ENCODE peak calls at places on chromosome 19, in five cellular contexts. One of them, this sample, is unnamed.

GRCh38 chr19:35932291-35932936 is 3.8 kb upstream of the LRFN3 start:
- DNase-seq in stimulated activated CD4-positive, alpha-beta T cell treated with anti-CD3 and anti-CD28 coated beads, Interleukin-12 subunit alpha, Interleukin-12 subunit beta, amount 100 ng/mL, for 48 hours: no peak
- DNase-seq in astrocyte of the spinal cord: no peak
- DNase-seq in COR-L47: no peak
- DNase-seq in mucosa of descending colon: peak; percentile 14
- DNase-seq in this sample: no peak

GRCh38 chr19:12983091-12983490 is 12.2 kb upstream of the NFIX start:
- DNase-seq in mucosa of descending colon: no peak
- DNase-seq in stimulated activated CD4-positive, alpha-beta T cell treated with anti-CD3 and anti-CD28 coated beads, Interleukin-12 subunit alpha, Interleukin-12 subunit beta, amount 100 ng/mL, for 48 hours: no peak
- DNase-seq in astrocyte of the spinal cord: no peak
- DNase-seq in COR-L47: no peak
- DNase-seq in this sample: no peak

GRCh38 chr19:49106648-49107135 is 7.5 kb upstream of the LIN7B start:
- DNase-seq in mucosa of descending colon: no peak
- DNase-seq in astrocyte of the spinal cord: peak; percentile 37
- DNase-seq in COR-L47: peak; percentile 9
- DNase-seq in stimulated activated CD4-positive, alpha-beta T cell treated with anti-CD3 and anti-CD28 coated beads, Interleukin-12 subunit alpha, Interleukin-12 subunit beta, amount 100 ng/mL, for 48 hours: peak; percentile 58
- DNase-seq in this sample: peak; percentile 67

GRCh38 chr19:47716270-47716937 is 3.2 kb downstream of the EHD2 start:
- DNase-seq in stimulated activated CD4-positive, alpha-beta T cell treated with anti-CD3 and anti-CD28 coated beads, Interleukin-12 subunit alpha, Interleukin-12 subunit beta, amount 100 ng/mL, for 48 hours: no peak
- DNase-seq in COR-L47: no peak
- DNase-seq in mucosa of descending colon: peak; percentile 46
- DNase-seq in astrocyte of the spinal cord: no peak
- DNase-seq in this sample: no peak

GRCh38 chr19:36106441-36106840 is 4.5 kb upstream of the OVOL3 start:
- DNase-seq in mucosa of descending colon: no peak
- DNase-seq in stimulated activated CD4-positive, alpha-beta T cell treated with anti-CD3 and anti-CD28 coated beads, Interleukin-12 subunit alpha, Interleukin-12 subunit beta, amount 100 ng/mL, for 48 hours: no peak
- DNase-seq in astrocyte of the spinal cord: no peak
- DNase-seq in COR-L47: no peak
- DNase-seq in this sample: no peak

GRCh38 chr19:48965033-48965805 is at the start of gene FTL:
- DNase-seq in mucosa of descending colon: peak; percentile 99
- DNase-seq in stimulated activated CD4-positive, alpha-beta T cell treated with anti-CD3 and anti-CD28 coated beads, Interleukin-12 subunit alpha, Interleukin-12 subunit beta, amount 100 ng/mL, for 48 hours: peak; percentile 84
- DNase-seq in astrocyte of the spinal cord: peak; percentile 95
- DNase-seq in COR-L47: peak; percentile 94
- DNase-seq in this sample: peak; percentile 99

GRCh38 chr19:58475714-58476497 is at the start of gene ZNF446:
- DNase-seq in COR-L47: peak; percentile 95
- DNase-seq in stimulated activated CD4-positive, alpha-beta T cell treated with anti-CD3 and anti-CD28 coated beads, Interleukin-12 subunit alpha, Interleukin-12 subunit beta, amount 100 ng/mL, for 48 hours: peak; percentile 93
- DNase-seq in astrocyte of the spinal cord: peak; percentile 98
- DNase-seq in mucosa of descending colon: peak; percentile 97
- DNase-seq in this sample: peak; percentile 97

GRCh38 chr19:45607071-45608029 is 5.3 kb upstream of the GPR4 start:
- DNase-seq in astrocyte of the spinal cord: peak; percentile 57
- DNase-seq in COR-L47: peak; percentile 34
- DNase-seq in mucosa of descending colon: peak; percentile 70
- DNase-seq in stimulated activated CD4-positive, alpha-beta T cell treated with anti-CD3 and anti-CD28 coated beads, Interleukin-12 subunit alpha, Interleukin-12 subunit beta, amount 100 ng/mL, for 48 hours: peak; percentile 41
- DNase-seq in this sample: peak; percentile 91

GRCh38 chr19:7257148-7258041 is 36.8 kb downstream of the INSR start:
- DNase-seq in stimulated activated CD4-positive, alpha-beta T cell treated with anti-CD3 and anti-CD28 coated beads, Interleukin-12 subunit alpha, Interleukin-12 subunit beta, amount 100 ng/mL, for 48 hours: no peak
- DNase-seq in astrocyte of the spinal cord: no peak
- DNase-seq in mucosa of descending colon: no peak
- DNase-seq in COR-L47: no peak
- DNase-seq in this sample: peak; percentile 91

GRCh38 chr19:9836021-9836420 is 903 bp downstream of the PIN1 start:
- DNase-seq in astrocyte of the spinal cord: peak; percentile 22
- DNase-seq in COR-L47: peak; percentile 28
- DNase-seq in stimulated activated CD4-positive, alpha-beta T cell treated with anti-CD3 and anti-CD28 coated beads, Interleukin-12 subunit alpha, Interleukin-12 subunit beta, amount 100 ng/mL, for 48 hours: no peak
- DNase-seq in mucosa of descending colon: no peak
- DNase-seq in this sample: no peak

GRCh38 chr19:531753-532571 is at the start of gene CDC34:
- DNase-seq in astrocyte of the spinal cord: no peak
- DNase-seq in mucosa of descending colon: peak; percentile 61
- DNase-seq in stimulated activated CD4-positive, alpha-beta T cell treated with anti-CD3 and anti-CD28 coated beads, Interleukin-12 subunit alpha, Interleukin-12 subunit beta, amount 100 ng/mL, for 48 hours: no peak
- DNase-seq in COR-L47: no peak
- DNase-seq in this sample: peak; percentile 59

GRCh38 chr19:3275068-3275582 is 50.7 kb downstream of the CELF5 start:
- DNase-seq in mucosa of descending colon: no peak
- DNase-seq in astrocyte of the spinal cord: no peak
- DNase-seq in COR-L47: peak; percentile 67
- DNase-seq in stimulated activated CD4-positive, alpha-beta T cell treated with anti-CD3 and anti-CD28 coated beads, Interleukin-12 subunit alpha, Interleukin-12 subunit beta, amount 100 ng/mL, for 48 hours: peak; percentile 27
- DNase-seq in this sample: peak; percentile 59

GRCh38 chr19:30411714-30412113 is 39.5 kb downstream of the ZNF536 start:
- DNase-seq in COR-L47: no peak
- DNase-seq in mucosa of descending colon: no peak
- DNase-seq in stimulated activated CD4-positive, alpha-beta T cell treated with anti-CD3 and anti-CD28 coated beads, Interleukin-12 subunit alpha, Interleukin-12 subunit beta, amount 100 ng/mL, for 48 hours: no peak
- DNase-seq in astrocyte of the spinal cord: no peak
- DNase-seq in this sample: no peak

GRCh38 chr19:39199025-39199424 is 2.3 kb downstream of the NCCRP1 start:
- DNase-seq in mucosa of descending colon: no peak
- DNase-seq in stimulated activated CD4-positive, alpha-beta T cell treated with anti-CD3 and anti-CD28 coated beads, Interleukin-12 subunit alpha, Interleukin-12 subunit beta, amount 100 ng/mL, for 48 hours: no peak
- DNase-seq in COR-L47: no peak
- DNase-seq in astrocyte of the spinal cord: peak; percentile 17
- DNase-seq in this sample: peak; percentile 95

GRCh38 chr19:10230155-10230903 is 802 bp downstream of the S1PR2 start:
- DNase-seq in astrocyte of the spinal cord: no peak
- DNase-seq in COR-L47: no peak
- DNase-seq in mucosa of descending colon: peak; percentile 81
- DNase-seq in stimulated activated CD4-positive, alpha-beta T cell treated with anti-CD3 and anti-CD28 coated beads, Interleukin-12 subunit alpha, Interleukin-12 subunit beta, amount 100 ng/mL, for 48 hours: peak; percentile 22
- DNase-seq in this sample: peak; percentile 68

GRCh38 chr19:13463296-13463695 is 43.0 kb downstream of the CACNA1A start:
- DNase-seq in astrocyte of the spinal cord: peak; percentile 3
- DNase-seq in COR-L47: no peak
- DNase-seq in mucosa of descending colon: no peak
- DNase-seq in stimulated activated CD4-positive, alpha-beta T cell treated with anti-CD3 and anti-CD28 coated beads, Interleukin-12 subunit alpha, Interleukin-12 subunit beta, amount 100 ng/mL, for 48 hours: peak; percentile 1
- DNase-seq in this sample: no peak

GRCh38 chr19:29731331-29731850 is 16.3 kb upstream of the C19orf12 start:
- DNase-seq in astrocyte of the spinal cord: no peak
- DNase-seq in mucosa of descending colon: no peak
- DNase-seq in stimulated activated CD4-positive, alpha-beta T cell treated with anti-CD3 and anti-CD28 coated beads, Interleukin-12 subunit alpha, Interleukin-12 subunit beta, amount 100 ng/mL, for 48 hours: no peak
- DNase-seq in COR-L47: no peak
- DNase-seq in this sample: no peak

GRCh38 chr19:42021185-42021584 is 27.2 kb upstream of the ATP1A3 start:
- DNase-seq in stimulated activated CD4-positive, alpha-beta T cell treated with anti-CD3 and anti-CD28 coated beads, Interleukin-12 subunit alpha, Interleukin-12 subunit beta, amount 100 ng/mL, for 48 hours: no peak
- DNase-seq in COR-L47: no peak
- DNase-seq in astrocyte of the spinal cord: no peak
- DNase-seq in mucosa of descending colon: no peak
- DNase-seq in this sample: no peak

GRCh38 chr19:4967738-4968461 is 1.0 kb upstream of the KDM4B start:
- DNase-seq in mucosa of descending colon: no peak
- DNase-seq in COR-L47: no peak
- DNase-seq in stimulated activated CD4-positive, alpha-beta T cell treated with anti-CD3 and anti-CD28 coated beads, Interleukin-12 subunit alpha, Interleukin-12 subunit beta, amount 100 ng/mL, for 48 hours: no peak
- DNase-seq in astrocyte of the spinal cord: peak; percentile 30
- DNase-seq in this sample: no peak

GRCh38 chr19:23817519-23817918 is 58.8 kb upstream of the ZNF681 start:
- DNase-seq in stimulated activated CD4-positive, alpha-beta T cell treated with anti-CD3 and anti-CD28 coated beads, Interleukin-12 subunit alpha, Interleukin-12 subunit beta, amount 100 ng/mL, for 48 hours: peak; percentile 19
- DNase-seq in COR-L47: peak; percentile 15
- DNase-seq in astrocyte of the spinal cord: no peak
- DNase-seq in mucosa of descending colon: no peak
- DNase-seq in this sample: no peak

GRCh38 chr19:40617961-40618360 is 16.8 kb downstream of the LTBP4 start:
- DNase-seq in astrocyte of the spinal cord: no peak
- DNase-seq in COR-L47: no peak
- DNase-seq in stimulated activated CD4-positive, alpha-beta T cell treated with anti-CD3 and anti-CD28 coated beads, Interleukin-12 subunit alpha, Interleukin-12 subunit beta, amount 100 ng/mL, for 48 hours: no peak
- DNase-seq in mucosa of descending colon: no peak
- DNase-seq in this sample: no peak

GRCh38 chr19:53102701-53103140 is 501 bp downstream of the ZNF160 start:
- DNase-seq in COR-L47: no peak
- DNase-seq in astrocyte of the spinal cord: peak; percentile 32
- DNase-seq in mucosa of descending colon: peak; percentile 63
- DNase-seq in stimulated activated CD4-positive, alpha-beta T cell treated with anti-CD3 and anti-CD28 coated beads, Interleukin-12 subunit alpha, Interleukin-12 subunit beta, amount 100 ng/mL, for 48 hours: peak; percentile 5
- DNase-seq in this sample: peak; percentile 70

GRCh38 chr19:31268751-31269150 is 80.5 kb downstream of the TSHZ3 start:
- DNase-seq in astrocyte of the spinal cord: no peak
- DNase-seq in stimulated activated CD4-positive, alpha-beta T cell treated with anti-CD3 and anti-CD28 coated beads, Interleukin-12 subunit alpha, Interleukin-12 subunit beta, amount 100 ng/mL, for 48 hours: no peak
- DNase-seq in mucosa of descending colon: no peak
- DNase-seq in COR-L47: no peak
- DNase-seq in this sample: no peak

GRCh38 chr19:41718761-41719160 is 10.3 kb downstream of the CEACAM5 start:
- DNase-seq in astrocyte of the spinal cord: no peak
- DNase-seq in COR-L47: no peak
- DNase-seq in stimulated activated CD4-positive, alpha-beta T cell treated with anti-CD3 and anti-CD28 coated beads, Interleukin-12 subunit alpha, Interleukin-12 subunit beta, amount 100 ng/mL, for 48 hours: no peak
- DNase-seq in mucosa of descending colon: no peak
- DNase-seq in this sample: no peak

GRCh38 chr19:5828661-5829566 is 10.6 kb downstream of the FUT6 start:
- DNase-seq in astrocyte of the spinal cord: no peak
- DNase-seq in COR-L47: peak; percentile 79
- DNase-seq in mucosa of descending colon: no peak
- DNase-seq in stimulated activated CD4-positive, alpha-beta T cell treated with anti-CD3 and anti-CD28 coated beads, Interleukin-12 subunit alpha, Interleukin-12 subunit beta, amount 100 ng/mL, for 48 hours: peak; percentile 14
- DNase-seq in this sample: peak; percentile 51

GRCh38 chr19:46716013-46716671 is 772 bp downstream of the PRKD2 start:
- DNase-seq in astrocyte of the spinal cord: no peak
- DNase-seq in COR-L47: no peak
- DNase-seq in stimulated activated CD4-positive, alpha-beta T cell treated with anti-CD3 and anti-CD28 coated beads, Interleukin-12 subunit alpha, Interleukin-12 subunit beta, amount 100 ng/mL, for 48 hours: no peak
- DNase-seq in mucosa of descending colon: peak; percentile 71
- DNase-seq in this sample: no peak

GRCh38 chr19:38035515-38036495 is 128.8 kb downstream of the SIPA1L3 start:
- DNase-seq in stimulated activated CD4-positive, alpha-beta T cell treated with anti-CD3 and anti-CD28 coated beads, Interleukin-12 subunit alpha, Interleukin-12 subunit beta, amount 100 ng/mL, for 48 hours: no peak
- DNase-seq in astrocyte of the spinal cord: peak; percentile 55
- DNase-seq in mucosa of descending colon: no peak
- DNase-seq in COR-L47: no peak
- DNase-seq in this sample: no peak

GRCh38 chr19:33677745-33678426 is 56.1 kb downstream of the CHST8 start:
- DNase-seq in astrocyte of the spinal cord: no peak
- DNase-seq in mucosa of descending colon: no peak
- DNase-seq in COR-L47: no peak
- DNase-seq in stimulated activated CD4-positive, alpha-beta T cell treated with anti-CD3 and anti-CD28 coated beads, Interleukin-12 subunit alpha, Interleukin-12 subunit beta, amount 100 ng/mL, for 48 hours: no peak
- DNase-seq in this sample: no peak

GRCh38 chr19:3556978-3557460 is 367 bp downstream of the MFSD12 start:
- DNase-seq in COR-L47: peak; percentile 19
- DNase-seq in mucosa of descending colon: peak; percentile 77
- DNase-seq in stimulated activated CD4-positive, alpha-beta T cell treated with anti-CD3 and anti-CD28 coated beads, Interleukin-12 subunit alpha, Interleukin-12 subunit beta, amount 100 ng/mL, for 48 hours: no peak
- DNase-seq in astrocyte of the spinal cord: no peak
- DNase-seq in this sample: peak; percentile 79

GRCh38 chr19:15014579-15014978 is 34.7 kb upstream of the CASP14 start:
- DNase-seq in astrocyte of the spinal cord: no peak
- DNase-seq in stimulated activated CD4-positive, alpha-beta T cell treated with anti-CD3 and anti-CD28 coated beads, Interleukin-12 subunit alpha, Interleukin-12 subunit beta, amount 100 ng/mL, for 48 hours: no peak
- DNase-seq in mucosa of descending colon: no peak
- DNase-seq in COR-L47: no peak
- DNase-seq in this sample: no peak

GRCh38 chr19:35495107-35496064 is 5.1 kb upstream of the KRTDAP start:
- DNase-seq in mucosa of descending colon: peak; percentile 70
- DNase-seq in stimulated activated CD4-positive, alpha-beta T cell treated with anti-CD3 and anti-CD28 coated beads, Interleukin-12 subunit alpha, Interleukin-12 subunit beta, amount 100 ng/mL, for 48 hours: peak; percentile 70
- DNase-seq in COR-L47: peak; percentile 8
- DNase-seq in astrocyte of the spinal cord: peak; percentile 47
- DNase-seq in this sample: peak; percentile 73

GRCh38 chr19:17933414-17934129 is 757 bp downstream of the CCDC124 start:
- DNase-seq in mucosa of descending colon: no peak
- DNase-seq in COR-L47: no peak
- DNase-seq in astrocyte of the spinal cord: no peak
- DNase-seq in stimulated activated CD4-positive, alpha-beta T cell treated with anti-CD3 and anti-CD28 coated beads, Interleukin-12 subunit alpha, Interleukin-12 subunit beta, amount 100 ng/mL, for 48 hours: no peak
- DNase-seq in this sample: no peak

GRCh38 chr19:6587093-6587820 is 3.7 kb downstream of the CD70 start:
- DNase-seq in mucosa of descending colon: no peak
- DNase-seq in stimulated activated CD4-positive, alpha-beta T cell treated with anti-CD3 and anti-CD28 coated beads, Interleukin-12 subunit alpha, Interleukin-12 subunit beta, amount 100 ng/mL, for 48 hours: no peak
- DNase-seq in COR-L47: no peak
- DNase-seq in astrocyte of the spinal cord: no peak
- DNase-seq in this sample: no peak

GRCh38 chr19:41999071-41999877 is 5.2 kb upstream of the ATP1A3 start:
- DNase-seq in COR-L47: peak; percentile 3
- DNase-seq in astrocyte of the spinal cord: no peak
- DNase-seq in stimulated activated CD4-positive, alpha-beta T cell treated with anti-CD3 and anti-CD28 coated beads, Interleukin-12 subunit alpha, Interleukin-12 subunit beta, amount 100 ng/mL, for 48 hours: no peak
- DNase-seq in mucosa of descending colon: peak; percentile 15
- DNase-seq in this sample: no peak

GRCh38 chr19:2344381-2344870 is 15.6 kb upstream of the TMPRSS9 start:
- DNase-seq in mucosa of descending colon: peak; percentile 37
- DNase-seq in astrocyte of the spinal cord: no peak
- DNase-seq in COR-L47: no peak
- DNase-seq in stimulated activated CD4-positive, alpha-beta T cell treated with anti-CD3 and anti-CD28 coated beads, Interleukin-12 subunit alpha, Interleukin-12 subunit beta, amount 100 ng/mL, for 48 hours: no peak
- DNase-seq in this sample: peak; percentile 15

GRCh38 chr19:5947435-5947834 is 30.5 kb downstream of the RANBP3 start:
- DNase-seq in COR-L47: no peak
- DNase-seq in astrocyte of the spinal cord: peak; percentile 69
- DNase-seq in mucosa of descending colon: peak; percentile 70
- DNase-seq in stimulated activated CD4-positive, alpha-beta T cell treated with anti-CD3 and anti-CD28 coated beads, Interleukin-12 subunit alpha, Interleukin-12 subunit beta, amount 100 ng/mL, for 48 hours: no peak
- DNase-seq in this sample: peak; percentile 32